ENCODE peak calls at places on chromosome 2, in nine cellular contexts. B is PC-9, I is NCI-H774, E is germinal center, S is MCF 10A, L is stromal cell of bone marrow, K is HT-29, M is upper lobe of right lung, A is left lobe of liver. R is an unnamed sample.

GRCh38 chr2:170321526-170321925 is 143.6 kb downstream of the MYO3B start:
- DNase-seq in A (no peak), S (no peak), I (no peak), K (no peak), M (no peak), L (no peak), E (no peak), B (no peak), R (no peak)

GRCh38 chr2:127157651-127158460 is 50.9 kb upstream of the BIN1 start:
- DNase-seq in I (no peak), S (no peak), B (no peak), E (peak; percentile 24), M (no peak), K (no peak), L (no peak), A (peak; percentile 38), R (no peak)

GRCh38 chr2:196130039-196130825 is 41.1 kb downstream of the STK17B start:
- DNase-seq in S (peak; percentile 18), B (no peak), L (no peak), K (no peak), A (no peak), E (no peak), I (no peak), M (no peak), R (no peak)

GRCh38 chr2:110655701-110656100 is 22.2 kb downstream of the BUB1 start:
- DNase-seq in M (no peak), I (no peak), K (no peak), A (no peak), L (peak; percentile 23), E (no peak), B (no peak), S (no peak), R (no peak)

GRCh38 chr2:220932041-220932440 is 640.1 kb downstream of the EPHA4 start:
- DNase-seq in L (no peak), S (no peak), A (no peak), K (no peak), I (no peak), E (no peak), M (no peak), B (no peak), R (no peak)

GRCh38 chr2:237154050-237154638 is 68.5 kb downstream of the COPS8 start:
- DNase-seq in M (no peak), S (peak; percentile 68), A (no peak), I (no peak), B (peak; percentile 52), L (peak; percentile 42), K (peak; percentile 51), E (peak; percentile 31), R (peak; percentile 52)

GRCh38 chr2:180419212-180419611 is 412.1 kb upstream of the CWC22 start:
- DNase-seq in A (no peak), I (no peak), E (no peak), B (no peak), M (no peak), K (no peak), L (no peak), S (no peak), R (no peak)

GRCh38 chr2:157056200-157056676 is 201.3 kb upstream of the GALNT5 start:
- DNase-seq in M (no peak), I (no peak), E (no peak), S (peak; percentile 56), K (peak; percentile 72), B (no peak), L (peak; percentile 62), A (no peak), R (peak; percentile 56)

GRCh38 chr2:166234112-166234846 is 106.5 kb upstream of the SCN1A start:
- DNase-seq in L (peak; percentile 25), B (no peak), E (no peak), A (no peak), I (no peak), S (no peak), M (no peak), K (no peak), R (no peak)

GRCh38 chr2:33873206-33873605 is 274.1 kb upstream of the FAM98A start:
- DNase-seq in S (no peak), E (no peak), K (no peak), L (no peak), I (no peak), M (no peak), B (no peak), A (no peak), R (no peak)

GRCh38 chr2:177123048-177123447 is 89.5 kb upstream of the HNRNPA3 start:
- DNase-seq in E (no peak), S (no peak), K (no peak), I (no peak), L (no peak), B (no peak), M (no peak), A (no peak), R (no peak)

R was measured in HCT116.